ENCODE peak calls at places on chromosomes 1 and 21, in eight cellular contexts. One of them, this sample, is unnamed.

GRCh38 chr21:15289896-15290841 is 225.4 kb upstream of the NRIP1 start:
- DNase-seq in fibroblast of pulmonary artery: no peak
- DNase-seq in CD8-positive, alpha-beta memory T cell: no peak
- DNase-seq in stimulated activated CD8-positive, alpha-beta memory T cell treated with anti-CD3 and anti-CD28 coated beads, Interleukin-15, amount 100 ng/mL, for 48 hours: no peak
- DNase-seq in Caco-2: peak; percentile 41
- DNase-seq in T follicular helper cell: no peak
- DNase-seq in caudate nucleus: no peak
- DNase-seq in NCI-H1694: no peak
- DNase-seq in this sample: peak; percentile 70

GRCh38 chr1:229803601-229804217 is 177.7 kb downstream of the URB2 start:
- DNase-seq in fibroblast of pulmonary artery: no peak
- DNase-seq in CD8-positive, alpha-beta memory T cell: no peak
- DNase-seq in stimulated activated CD8-positive, alpha-beta memory T cell treated with anti-CD3 and anti-CD28 coated beads, Interleukin-15, amount 100 ng/mL, for 48 hours: no peak
- DNase-seq in Caco-2: no peak
- DNase-seq in T follicular helper cell: no peak
- DNase-seq in caudate nucleus: no peak
- DNase-seq in NCI-H1694: no peak
- DNase-seq in this sample: peak; percentile 13

GRCh38 chr1:18365099-18365705 is 115.5 kb upstream of the KLHDC7A start:
- DNase-seq in fibroblast of pulmonary artery: no peak
- DNase-seq in CD8-positive, alpha-beta memory T cell: no peak
- DNase-seq in stimulated activated CD8-positive, alpha-beta memory T cell treated with anti-CD3 and anti-CD28 coated beads, Interleukin-15, amount 100 ng/mL, for 48 hours: no peak
- DNase-seq in Caco-2: no peak
- DNase-seq in T follicular helper cell: no peak
- DNase-seq in caudate nucleus: no peak
- DNase-seq in NCI-H1694: no peak
- DNase-seq in this sample: no peak

GRCh38 chr1:18716112-18716784 is 85.6 kb downstream of the PAX7 start:
- DNase-seq in fibroblast of pulmonary artery: no peak
- DNase-seq in CD8-positive, alpha-beta memory T cell: no peak
- DNase-seq in stimulated activated CD8-positive, alpha-beta memory T cell treated with anti-CD3 and anti-CD28 coated beads, Interleukin-15, amount 100 ng/mL, for 48 hours: no peak
- DNase-seq in Caco-2: no peak
- DNase-seq in T follicular helper cell: no peak
- DNase-seq in caudate nucleus: no peak
- DNase-seq in NCI-H1694: no peak
- DNase-seq in this sample: no peak

GRCh38 chr1:85665932-85666331 is 42.3 kb downstream of the ZNHIT6 start:
- DNase-seq in fibroblast of pulmonary artery: no peak
- DNase-seq in CD8-positive, alpha-beta memory T cell: no peak
- DNase-seq in stimulated activated CD8-positive, alpha-beta memory T cell treated with anti-CD3 and anti-CD28 coated beads, Interleukin-15, amount 100 ng/mL, for 48 hours: no peak
- DNase-seq in Caco-2: no peak
- DNase-seq in T follicular helper cell: no peak
- DNase-seq in caudate nucleus: no peak
- DNase-seq in NCI-H1694: no peak
- DNase-seq in this sample: no peak

GRCh38 chr1:65343286-65343685 is 33.9 kb downstream of the DNAJC6 start:
- DNase-seq in fibroblast of pulmonary artery: peak; percentile 47
- DNase-seq in CD8-positive, alpha-beta memory T cell: no peak
- DNase-seq in stimulated activated CD8-positive, alpha-beta memory T cell treated with anti-CD3 and anti-CD28 coated beads, Interleukin-15, amount 100 ng/mL, for 48 hours: no peak
- DNase-seq in Caco-2: no peak
- DNase-seq in T follicular helper cell: no peak
- DNase-seq in caudate nucleus: no peak
- DNase-seq in NCI-H1694: no peak
- DNase-seq in this sample: no peak

GRCh38 chr1:164780863-164781262 is 221.9 kb downstream of the PBX1 start:
- DNase-seq in fibroblast of pulmonary artery: peak; percentile 66
- DNase-seq in CD8-positive, alpha-beta memory T cell: no peak
- DNase-seq in stimulated activated CD8-positive, alpha-beta memory T cell treated with anti-CD3 and anti-CD28 coated beads, Interleukin-15, amount 100 ng/mL, for 48 hours: no peak
- DNase-seq in Caco-2: no peak
- DNase-seq in T follicular helper cell: no peak
- DNase-seq in caudate nucleus: no peak
- DNase-seq in NCI-H1694: no peak
- DNase-seq in this sample: no peak

GRCh38 chr1:162732566-162733335 is 57.8 kb upstream of the HSD17B7 start:
- DNase-seq in fibroblast of pulmonary artery: peak; percentile 22
- DNase-seq in CD8-positive, alpha-beta memory T cell: no peak
- DNase-seq in stimulated activated CD8-positive, alpha-beta memory T cell treated with anti-CD3 and anti-CD28 coated beads, Interleukin-15, amount 100 ng/mL, for 48 hours: no peak
- DNase-seq in Caco-2: no peak
- DNase-seq in T follicular helper cell: no peak
- DNase-seq in caudate nucleus: peak; percentile 9
- DNase-seq in NCI-H1694: no peak
- DNase-seq in this sample: no peak

GRCh38 chr1:115041654-115042053 is 12.0 kb downstream of the TSHB start:
- DNase-seq in fibroblast of pulmonary artery: peak; percentile 24
- DNase-seq in CD8-positive, alpha-beta memory T cell: no peak
- DNase-seq in stimulated activated CD8-positive, alpha-beta memory T cell treated with anti-CD3 and anti-CD28 coated beads, Interleukin-15, amount 100 ng/mL, for 48 hours: no peak
- DNase-seq in Caco-2: no peak
- DNase-seq in T follicular helper cell: no peak
- DNase-seq in caudate nucleus: no peak
- DNase-seq in NCI-H1694: no peak
- DNase-seq in this sample: no peak

GRCh38 chr1:153919879-153920852 is 2.6 kb downstream of the GATAD2B start:
- DNase-seq in fibroblast of pulmonary artery: peak; percentile 42
- DNase-seq in CD8-positive, alpha-beta memory T cell: no peak
- DNase-seq in stimulated activated CD8-positive, alpha-beta memory T cell treated with anti-CD3 and anti-CD28 coated beads, Interleukin-15, amount 100 ng/mL, for 48 hours: no peak
- DNase-seq in Caco-2: no peak
- DNase-seq in T follicular helper cell: no peak
- DNase-seq in caudate nucleus: peak; percentile 19
- DNase-seq in NCI-H1694: no peak
- DNase-seq in this sample: no peak